ENCODE peak calls at places on chromosomes 3 and 15, in eight cellular contexts. One of them, this sample, is unnamed.

GRCh38 chr3:47612178-47612577 is 33.5 kb upstream of the CSPG5 start:
- DNase-seq in CD8-positive, alpha-beta T cell: no peak
- DNase-seq in A673: no peak
- DNase-seq in caudate nucleus: no peak
- DNase-seq in OCI-LY7: no peak
- DNase-seq in body of pancreas: no peak
- DNase-seq in brain microvascular endothelial cell: peak
- DNase-seq in A549: peak
- DNase-seq in this sample: no peak

GRCh38 chr3:195030791-195031321 is 240.1 kb downstream of the XXYLT1 start:
- DNase-seq in CD8-positive, alpha-beta T cell: no peak
- DNase-seq in A673: peak
- DNase-seq in caudate nucleus: no peak
- DNase-seq in OCI-LY7: no peak
- DNase-seq in body of pancreas: no peak
- DNase-seq in brain microvascular endothelial cell: peak
- DNase-seq in A549: peak
- DNase-seq in this sample: no peak

GRCh38 chr3:188542196-188542595 is 388.2 kb downstream of the LPP start:
- DNase-seq in CD8-positive, alpha-beta T cell: no peak
- DNase-seq in A673: no peak
- DNase-seq in caudate nucleus: no peak
- DNase-seq in OCI-LY7: no peak
- DNase-seq in body of pancreas: no peak
- DNase-seq in brain microvascular endothelial cell: no peak
- DNase-seq in A549: no peak
- DNase-seq in this sample: no peak

GRCh38 chr3:69326821-69327433 is 59.0 kb downstream of the FRMD4B start:
- DNase-seq in CD8-positive, alpha-beta T cell: peak
- DNase-seq in A673: no peak
- DNase-seq in caudate nucleus: no peak
- DNase-seq in OCI-LY7: peak
- DNase-seq in body of pancreas: no peak
- DNase-seq in brain microvascular endothelial cell: no peak
- DNase-seq in A549: no peak
- DNase-seq in this sample: no peak

GRCh38 chr15:38930851-38931572 is 366.4 kb upstream of the RASGRP1 start:
- DNase-seq in CD8-positive, alpha-beta T cell: no peak
- DNase-seq in A673: no peak
- DNase-seq in caudate nucleus: no peak
- DNase-seq in OCI-LY7: no peak
- DNase-seq in body of pancreas: no peak
- DNase-seq in brain microvascular endothelial cell: no peak
- DNase-seq in A549: no peak
- DNase-seq in this sample: no peak

GRCh38 chr3:60746690-60747416 is 504.4 kb downstream of the FHIT start:
- DNase-seq in CD8-positive, alpha-beta T cell: no peak
- DNase-seq in A673: no peak
- DNase-seq in caudate nucleus: no peak
- DNase-seq in OCI-LY7: no peak
- DNase-seq in body of pancreas: no peak
- DNase-seq in brain microvascular endothelial cell: no peak
- DNase-seq in A549: no peak
- DNase-seq in this sample: no peak

GRCh38 chr3:188950832-188951489 is 220.8 kb upstream of the TPRG1 start:
- DNase-seq in CD8-positive, alpha-beta T cell: no peak
- DNase-seq in A673: peak
- DNase-seq in caudate nucleus: no peak
- DNase-seq in OCI-LY7: no peak
- DNase-seq in body of pancreas: peak
- DNase-seq in brain microvascular endothelial cell: peak
- DNase-seq in A549: peak
- DNase-seq in this sample: peak

GRCh38 chr15:73375755-73376305 is 7.1 kb upstream of the HCN4 start:
- DNase-seq in CD8-positive, alpha-beta T cell: no peak
- DNase-seq in A673: peak
- DNase-seq in caudate nucleus: no peak
- DNase-seq in OCI-LY7: no peak
- DNase-seq in body of pancreas: no peak
- DNase-seq in brain microvascular endothelial cell: no peak
- DNase-seq in A549: no peak
- DNase-seq in this sample: no peak

GRCh38 chr15:60086676-60087446 is 82.8 kb downstream of the FOXB1 start:
- DNase-seq in CD8-positive, alpha-beta T cell: no peak
- DNase-seq in A673: no peak
- DNase-seq in caudate nucleus: no peak
- DNase-seq in OCI-LY7: no peak
- DNase-seq in body of pancreas: no peak
- DNase-seq in brain microvascular endothelial cell: no peak
- DNase-seq in A549: no peak
- DNase-seq in this sample: no peak

GRCh38 chr3:189638276-189639031 is 7.3 kb downstream of the TP63 start:
- DNase-seq in CD8-positive, alpha-beta T cell: no peak
- DNase-seq in A673: no peak
- DNase-seq in caudate nucleus: no peak
- DNase-seq in OCI-LY7: no peak
- DNase-seq in body of pancreas: no peak
- DNase-seq in brain microvascular endothelial cell: no peak
- DNase-seq in A549: no peak
- DNase-seq in this sample: no peak

GRCh38 chr3:47152578-47152977 is 11.3 kb downstream of the SETD2 start:
- DNase-seq in CD8-positive, alpha-beta T cell: no peak
- DNase-seq in A673: no peak
- DNase-seq in caudate nucleus: no peak
- DNase-seq in OCI-LY7: no peak
- DNase-seq in body of pancreas: no peak
- DNase-seq in brain microvascular endothelial cell: no peak
- DNase-seq in A549: no peak
- DNase-seq in this sample: no peak

GRCh38 chr3:105791919-105792786 is 76.7 kb downstream of the CBLB start:
- DNase-seq in CD8-positive, alpha-beta T cell: no peak
- DNase-seq in A673: no peak
- DNase-seq in caudate nucleus: no peak
- DNase-seq in OCI-LY7: no peak
- DNase-seq in body of pancreas: peak
- DNase-seq in brain microvascular endothelial cell: peak
- DNase-seq in A549: peak
- DNase-seq in this sample: peak

GRCh38 chr3:16249336-16249735 is 15.4 kb downstream of the DPH3 start:
- DNase-seq in CD8-positive, alpha-beta T cell: no peak
- DNase-seq in A673: peak
- DNase-seq in caudate nucleus: no peak
- DNase-seq in OCI-LY7: peak
- DNase-seq in body of pancreas: no peak
- DNase-seq in brain microvascular endothelial cell: peak
- DNase-seq in A549: peak
- DNase-seq in this sample: no peak

GRCh38 chr3:98371853-98372252 is 18.2 kb downstream of the OR5K4 start:
- DNase-seq in CD8-positive, alpha-beta T cell: no peak
- DNase-seq in A673: no peak
- DNase-seq in caudate nucleus: no peak
- DNase-seq in OCI-LY7: no peak
- DNase-seq in body of pancreas: no peak
- DNase-seq in brain microvascular endothelial cell: no peak
- DNase-seq in A549: no peak
- DNase-seq in this sample: no peak

GRCh38 chr3:62497156-62497555 is 123.8 kb upstream of the FEZF2 start:
- DNase-seq in CD8-positive, alpha-beta T cell: no peak
- DNase-seq in A673: no peak
- DNase-seq in caudate nucleus: no peak
- DNase-seq in OCI-LY7: no peak
- DNase-seq in body of pancreas: no peak
- DNase-seq in brain microvascular endothelial cell: no peak
- DNase-seq in A549: no peak
- DNase-seq in this sample: no peak

GRCh38 chr15:59933607-59934006 is 70.5 kb upstream of the FOXB1 start:
- DNase-seq in CD8-positive, alpha-beta T cell: no peak
- DNase-seq in A673: no peak
- DNase-seq in caudate nucleus: no peak
- DNase-seq in OCI-LY7: no peak
- DNase-seq in body of pancreas: no peak
- DNase-seq in brain microvascular endothelial cell: no peak
- DNase-seq in A549: no peak
- DNase-seq in this sample: no peak

GRCh38 chr3:9422712-9423424 is 25.5 kb downstream of the SETD5 start:
- DNase-seq in CD8-positive, alpha-beta T cell: no peak
- DNase-seq in A673: peak
- DNase-seq in caudate nucleus: peak
- DNase-seq in OCI-LY7: no peak
- DNase-seq in body of pancreas: peak
- DNase-seq in brain microvascular endothelial cell: peak
- DNase-seq in A549: peak
- DNase-seq in this sample: peak

GRCh38 chr15:89356634-89357298 is 22.1 kb upstream of the POLG start:
- DNase-seq in CD8-positive, alpha-beta T cell: no peak
- DNase-seq in A673: peak
- DNase-seq in caudate nucleus: peak
- DNase-seq in OCI-LY7: peak
- DNase-seq in body of pancreas: peak
- DNase-seq in brain microvascular endothelial cell: no peak
- DNase-seq in A549: peak
- DNase-seq in this sample: no peak

GRCh38 chr3:73786346-73786807 is 161.6 kb upstream of the PDZRN3 start:
- DNase-seq in CD8-positive, alpha-beta T cell: no peak
- DNase-seq in A673: no peak
- DNase-seq in caudate nucleus: peak
- DNase-seq in OCI-LY7: no peak
- DNase-seq in body of pancreas: no peak
- DNase-seq in brain microvascular endothelial cell: peak
- DNase-seq in A549: no peak
- DNase-seq in this sample: no peak

GRCh38 chr3:151935451-151935850 is 62.0 kb downstream of the SUCNR1 start:
- DNase-seq in CD8-positive, alpha-beta T cell: no peak
- DNase-seq in A673: no peak
- DNase-seq in caudate nucleus: no peak
- DNase-seq in OCI-LY7: no peak
- DNase-seq in body of pancreas: no peak
- DNase-seq in brain microvascular endothelial cell: no peak
- DNase-seq in A549: no peak
- DNase-seq in this sample: no peak

DNA sequence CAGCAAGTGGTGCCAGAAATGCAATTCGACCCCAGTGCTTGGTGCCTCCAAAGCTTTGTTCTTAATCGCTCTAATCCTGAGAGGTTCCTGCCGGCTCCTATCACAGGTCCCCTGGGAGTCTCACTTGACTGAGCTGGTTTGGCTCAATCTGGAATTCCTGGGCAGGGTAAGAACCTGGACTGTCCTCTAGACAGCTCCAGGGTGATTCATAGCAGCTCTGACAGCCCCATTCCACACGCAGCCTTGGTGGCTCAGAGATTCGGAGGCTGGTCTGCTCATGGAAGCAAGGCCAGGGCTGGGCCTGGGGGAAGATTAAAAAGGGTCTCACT is 37.9 kb downstream of the MYO5C start:
- DNase-seq in CD8-positive, alpha-beta T cell: no peak
- DNase-seq in A673: peak
- DNase-seq in caudate nucleus: no peak
- DNase-seq in OCI-LY7: no peak
- DNase-seq in body of pancreas: no peak
- DNase-seq in brain microvascular endothelial cell: peak
- DNase-seq in A549: no peak
- DNase-seq in this sample: no peak
- H3K27ac ChIP-seq in CD8-positive, alpha-beta T cell: no peak
- H3K27ac ChIP-seq in A673: no peak
- H3K27ac ChIP-seq in caudate nucleus: peak
- H3K27ac ChIP-seq in OCI-LY7: no peak
- H3K27ac ChIP-seq in body of pancreas: no peak
- H3K27ac ChIP-seq in brain microvascular endothelial cell: no peak
- H3K27ac ChIP-seq in A549: no peak
- H3K27ac ChIP-seq in this sample: no peak

GRCh38 chr3:185733980-185734724 is 90.7 kb downstream of the IGF2BP2 start:
- DNase-seq in CD8-positive, alpha-beta T cell: no peak
- DNase-seq in A673: peak
- DNase-seq in caudate nucleus: no peak
- DNase-seq in OCI-LY7: peak
- DNase-seq in body of pancreas: peak
- DNase-seq in brain microvascular endothelial cell: peak
- DNase-seq in A549: peak
- DNase-seq in this sample: peak
- H3K27ac ChIP-seq in CD8-positive, alpha-beta T cell: no peak
- H3K27ac ChIP-seq in A673: peak
- H3K27ac ChIP-seq in caudate nucleus: no peak
- H3K27ac ChIP-seq in OCI-LY7: no peak
- H3K27ac ChIP-seq in body of pancreas: no peak
- H3K27ac ChIP-seq in brain microvascular endothelial cell: peak
- H3K27ac ChIP-seq in A549: no peak
- H3K27ac ChIP-seq in this sample: peak

GRCh38 chr3:24180616-24181015 is 235.5 kb downstream of the NR1D2 start:
- DNase-seq in CD8-positive, alpha-beta T cell: no peak
- DNase-seq in A673: no peak
- DNase-seq in caudate nucleus: no peak
- DNase-seq in OCI-LY7: no peak
- DNase-seq in body of pancreas: no peak
- DNase-seq in brain microvascular endothelial cell: no peak
- DNase-seq in A549: no peak
- DNase-seq in this sample: no peak
- H3K27ac ChIP-seq in CD8-positive, alpha-beta T cell: no peak
- H3K27ac ChIP-seq in A673: no peak
- H3K27ac ChIP-seq in caudate nucleus: no peak
- H3K27ac ChIP-seq in OCI-LY7: no peak
- H3K27ac ChIP-seq in body of pancreas: peak
- H3K27ac ChIP-seq in brain microvascular endothelial cell: no peak
- H3K27ac ChIP-seq in A549: no peak
- H3K27ac ChIP-seq in this sample: no peak

DNA sequence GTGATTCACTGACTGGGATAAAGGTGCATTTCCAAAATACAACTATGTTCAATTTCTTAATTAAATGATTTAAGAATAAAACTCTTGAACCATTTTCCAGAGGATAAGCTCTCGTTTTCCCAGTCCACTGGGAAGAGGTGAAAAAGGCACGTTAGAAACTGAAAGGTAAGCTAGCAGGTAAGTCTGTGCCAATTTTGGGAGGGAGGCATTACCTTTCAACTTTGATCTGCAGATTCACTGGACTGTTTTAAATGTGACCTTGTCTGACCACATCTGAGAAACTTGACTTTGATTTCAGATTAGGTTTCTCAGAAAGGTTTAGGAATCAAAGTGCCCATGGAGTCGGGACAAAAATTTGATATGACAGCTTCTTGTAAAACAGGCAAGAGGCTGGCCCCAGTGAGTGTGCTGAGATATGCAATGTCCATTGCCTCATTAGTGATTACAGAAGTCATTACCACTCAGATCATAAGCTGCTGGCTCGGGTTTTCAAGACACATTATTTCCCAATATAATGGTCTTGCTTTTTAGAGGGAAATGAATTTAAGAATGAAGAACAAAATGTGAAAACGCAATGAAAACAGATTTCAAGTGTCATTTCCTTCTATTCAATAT is 118.8 kb downstream of the ADAMTS9 start:
- DNase-seq in CD8-positive, alpha-beta T cell: no peak
- DNase-seq in A673: no peak
- DNase-seq in caudate nucleus: no peak
- DNase-seq in OCI-LY7: no peak
- DNase-seq in body of pancreas: no peak
- DNase-seq in brain microvascular endothelial cell: no peak
- DNase-seq in A549: no peak
- DNase-seq in this sample: no peak
- H3K27ac ChIP-seq in CD8-positive, alpha-beta T cell: no peak
- H3K27ac ChIP-seq in A673: no peak
- H3K27ac ChIP-seq in caudate nucleus: no peak
- H3K27ac ChIP-seq in OCI-LY7: no peak
- H3K27ac ChIP-seq in body of pancreas: no peak
- H3K27ac ChIP-seq in brain microvascular endothelial cell: no peak
- H3K27ac ChIP-seq in A549: no peak
- H3K27ac ChIP-seq in this sample: no peak

This sample was measured in colonic mucosa.